ENCODE peak calls at places on chromosomes 5 and 9, in four cellular contexts. J, G, K and U are unnamed samples. For H3K27me3, the result is how much of the 10 kb centered on the place peaks cover.

GRCh38 chr5:141529002-141529401 is 40.1 kb downstream of the PCDHGC5 start:
- DNase-seq in G (no peak), J (no peak), K (no peak), U (peak)

GRCh38 chr5:127608077-127608660 is 40.7 kb upstream of the CTXN3 start:
- DNase-seq in G (no peak), K (no peak), J (no peak), U (no peak)

GRCh38 chr5:88734191-88734640 is 148.8 kb downstream of the MEF2C start:
- DNase-seq in J (no peak), G (no peak), K (peak), U (no peak)

GRCh38 chr9:4555251-4555650 is 65.0 kb downstream of the SLC1A1 start:
- DNase-seq in K (peak), G (no peak), J (no peak), U (no peak)

GRCh38 chr9:95852059-95853032 is 23.1 kb upstream of the ERCC6L2 start:
- DNase-seq in G (peak), K (no peak), J (no peak), U (no peak)

GRCh38 chr9:83920469-83920941 is 727 bp downstream of the KIF27 start:
- DNase-seq in G (peak), K (peak), J (peak), U (peak)

GRCh38 chr5:91074615-91075014 is 308.5 kb downstream of the ARRDC3 start:
- DNase-seq in J (no peak), G (peak), K (no peak), U (no peak)

GRCh38 chr5:38681024-38681805 is 124.8 kb upstream of the LIFR start:
- DNase-seq in K (no peak), J (no peak), G (no peak), U (no peak)

GRCh38 chr9:96383165-96383939 is at the start of gene SLC35D2:
- DNase-seq in G (peak), J (peak), K (no peak), U (peak)

GRCh38 chr5:35656721-35657120 is 39.1 kb downstream of the SPEF2 start:
- DNase-seq in G (no peak), K (no peak), J (peak), U (no peak)

GRCh38 chr9:33867747-33868429 is 50.9 kb downstream of the UBE2R2 start:
- DNase-seq in J (no peak), G (no peak), K (no peak), U (no peak)

GRCh38 chr5:125485003-125485641 is 738.7 kb upstream of the ZNF608 start:
- DNase-seq in K (no peak), G (peak), J (peak), U (peak)

GRCh38 chr9:127915801-127916664 is 808 bp downstream of the ST6GALNAC4 start:
- DNase-seq in G (no peak), J (no peak), K (peak), U (no peak)

GRCh38 chr5:134176523-134177196 is at the start of gene SKP1:
- DNase-seq in J (peak), K (peak), G (peak), U (peak)

GRCh38 chr9:28234899-28235277 is 661.6 kb upstream of the C9orf72 start:
- DNase-seq in J (no peak), G (peak), K (peak), U (peak)

GRCh38 chr5:158756873-158757272 is 342.8 kb downstream of the EBF1 start:
- DNase-seq in K (no peak), J (peak), G (no peak), U (no peak)

GRCh38 chr5:137470111-137470920 is 28.8 kb downstream of the SPOCK1 start:
- DNase-seq in J (no peak), K (no peak), G (peak), U (peak)

GRCh38 chr5:9549941-9550340 is 4.1 kb upstream of the SEMA5A start:
- DNase-seq in K (no peak), G (no peak), J (no peak), U (no peak)

GRCh38 chr5:56169281-56169680 is 63.8 kb downstream of the ANKRD55 start:
- DNase-seq in G (no peak), K (no peak), J (no peak), U (no peak)

GRCh38 chr5:154795235-154795596 is 40.0 kb downstream of the LARP1 start:
- DNase-seq in K (no peak), G (no peak), J (no peak), U (no peak)

GRCh38 chr9:35452481-35452880 is 37.4 kb upstream of the RUSC2 start:
- DNase-seq in J (peak), G (no peak), K (no peak), U (no peak)

GRCh38 chr9:91158946-91159345 is 202.8 kb downstream of the AUH start:
- DNase-seq in J (no peak), K (no peak), G (no peak), U (no peak)

GRCh38 chr9:135228983-135229625 is 141.6 kb downstream of the OLFM1 start:
- DNase-seq in J (no peak), G (no peak), K (no peak), U (no peak)

GRCh38 chr9:93620881-93621820 is 44.8 kb downstream of the PHF2 start:
- DNase-seq in G (no peak), J (no peak), K (no peak), U (no peak)

GRCh38 chr9:87515086-87515485 is 17.4 kb downstream of the DAPK1 start:
- DNase-seq in G (no peak), J (no peak), K (no peak), U (peak)

GRCh38 chr5:68433921-68434879 is 218.6 kb downstream of the PIK3R1 start:
- DNase-seq in K (peak), G (peak), J (no peak), U (peak)

GRCh38 chr5:133119233-133119711 is 67.5 kb downstream of the HSPA4 start:
- DNase-seq in K (no peak), J (no peak), G (no peak), U (no peak)

GRCh38 chr9:4997196-4997595 is 12.1 kb downstream of the JAK2 start:
- DNase-seq in K (no peak), J (no peak), G (no peak), U (no peak)

GRCh38 chr5:98581416-98581999 is 192.0 kb upstream of the RGMB start:
- DNase-seq in J (no peak), K (no peak), G (peak), U (no peak)

GRCh38 chr9:272251-273213 is 57.9 kb downstream of the DOCK8 start:
- DNase-seq in K (peak), G (no peak), J (no peak), U (no peak)

GRCh38 chr9:69122086-69122390 is 52.0 kb upstream of the TJP2 start:
- DNase-seq in J (peak), G (peak), K (peak), U (peak)

GRCh38 chr5:150295172-150295611 is 5.6 kb upstream of the CAMK2A start:
- DNase-seq in G (peak), J (no peak), K (no peak), U (peak)

GRCh38 chr5:138981131-138981530 is 106.0 kb upstream of the LRRTM2 start:
- DNase-seq in G (peak), J (no peak), K (no peak), U (no peak)

GRCh38 chr9:115671911-115672310 is 481.7 kb upstream of the PAPPA start:
- DNase-seq in J (no peak), K (no peak), G (no peak), U (no peak)

GRCh38 chr5:141186897-141187512 is at the start of gene PCDHB9:
- DNase-seq in J (peak), G (peak), K (peak), U (peak)

GRCh38 chr9:120855827-120856636 is 13.3 kb upstream of the PSMD5 start:
- DNase-seq in G (no peak), K (no peak), J (no peak), U (no peak)

GRCh38 chr5:178469011-178469974 is 120.9 kb downstream of the COL23A1 start:
- DNase-seq in K (no peak), J (no peak), G (no peak), U (no peak)
- TF ChIP-seq EZH2phosphoT487 in K (no peak), J (no peak), G (no peak), U (no peak)

GRCh38 chr9:112755675-112756074 is 5.1 kb downstream of the SNX30 start:
- DNase-seq in J (no peak), K (no peak), G (no peak), U (peak)

GRCh38 chr9:112752334-112753110 is 2.0 kb downstream of the SNX30 start:
- DNase-seq in G (no peak), J (no peak), K (no peak), U (no peak)

GRCh38 chr9:112755059-112755458 is 4.5 kb downstream of the SNX30 start:
- DNase-seq in G (no peak), K (no peak), J (no peak), U (no peak)

GRCh38 chr9:112753725-112754124 is 3.2 kb downstream of the SNX30 start:
- DNase-seq in J (no peak), K (no peak), G (peak), U (peak)

DNA sequence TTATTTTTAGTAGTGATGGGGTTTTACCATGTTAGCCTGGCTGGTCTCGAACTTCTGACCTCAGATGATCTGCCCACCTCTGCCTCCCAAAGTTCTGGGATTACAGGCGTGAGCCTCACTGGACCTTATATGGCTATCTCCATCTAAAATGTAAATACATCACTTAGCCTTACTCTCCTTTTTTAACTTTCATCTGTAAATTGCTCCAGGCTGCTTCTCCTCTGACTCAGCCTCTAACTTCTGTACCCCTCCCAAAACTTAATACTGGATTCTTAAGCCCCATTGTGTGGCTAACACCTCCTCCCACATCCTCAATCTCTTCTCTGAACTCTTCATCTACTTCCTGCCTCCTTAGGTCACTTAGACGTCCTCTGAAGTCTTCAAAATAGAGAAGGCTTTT is 4.0 kb downstream of the SNX30 start:
- DNase-seq in K (no peak), G (peak), J (no peak), U (no peak)
- H3K27ac ChIP-seq in K (no peak), G (peak), J (no peak), U (peak)

DNA sequence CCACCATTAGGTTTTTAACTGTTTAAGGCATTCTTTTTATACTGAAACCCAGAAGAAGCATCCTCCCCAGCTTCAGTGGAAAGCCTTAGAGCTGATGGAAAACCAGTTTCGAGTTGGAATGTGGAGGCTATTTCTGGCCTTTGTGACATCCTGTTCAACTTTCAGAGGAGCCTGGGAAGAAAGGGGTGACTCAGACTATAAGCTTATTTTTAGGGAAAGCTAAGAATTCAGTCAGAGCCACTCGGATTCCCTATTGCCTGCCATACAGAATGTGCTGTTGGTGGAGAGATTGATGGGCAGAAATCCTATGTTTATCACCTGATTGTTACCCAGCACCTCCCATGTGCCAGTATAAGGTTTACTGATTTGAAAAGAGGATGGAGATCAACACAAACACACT is 19.8 kb downstream of the PALM2AKAP2 start:
- DNase-seq in J (peak), G (peak), K (no peak), U (no peak)
- H3K27me3 ChIP-seq in J (under half), G (under half), K (under half), U (under half)

GRCh38 chr9:124045076-124045829 is 33.7 kb downstream of the LHX2 start:
- DNase-seq in J (peak), G (no peak), K (no peak), U (peak)

GRCh38 chr9:124044448-124044847 is 32.9 kb downstream of the LHX2 start:
- DNase-seq in G (no peak), K (no peak), J (no peak), U (no peak)

GRCh38 chr9:124046189-124046588 is 34.6 kb downstream of the LHX2 start:
- DNase-seq in J (no peak), G (no peak), K (no peak), U (no peak)

GRCh38 chr9:124045830-124046177 is 34.2 kb downstream of the LHX2 start:
- DNase-seq in G (no peak), K (no peak), J (no peak), U (no peak)

GRCh38 chr9:124047106-124047716 is 35.6 kb downstream of the LHX2 start:
- DNase-seq in J (no peak), G (no peak), K (no peak), U (no peak)
- TF ChIP-seq EZH2phosphoT487 in J (no peak), G (no peak), K (no peak), U (no peak)

GRCh38 chr5:16937023-16937379 is 913 bp upstream of the MYO10 start:
- DNase-seq in K (no peak), J (peak), G (peak), U (peak)
- H3K27ac ChIP-seq in K (no peak), J (no peak), G (peak), U (peak)

GRCh38 chr9:98712987-98713386 is 4.3 kb upstream of the GABBR2 start:
- DNase-seq in G (peak), K (no peak), J (no peak), U (no peak)
- H3K27me3 ChIP-seq in G (under half), K (under half), J (under half), U (half or more)

DNA sequence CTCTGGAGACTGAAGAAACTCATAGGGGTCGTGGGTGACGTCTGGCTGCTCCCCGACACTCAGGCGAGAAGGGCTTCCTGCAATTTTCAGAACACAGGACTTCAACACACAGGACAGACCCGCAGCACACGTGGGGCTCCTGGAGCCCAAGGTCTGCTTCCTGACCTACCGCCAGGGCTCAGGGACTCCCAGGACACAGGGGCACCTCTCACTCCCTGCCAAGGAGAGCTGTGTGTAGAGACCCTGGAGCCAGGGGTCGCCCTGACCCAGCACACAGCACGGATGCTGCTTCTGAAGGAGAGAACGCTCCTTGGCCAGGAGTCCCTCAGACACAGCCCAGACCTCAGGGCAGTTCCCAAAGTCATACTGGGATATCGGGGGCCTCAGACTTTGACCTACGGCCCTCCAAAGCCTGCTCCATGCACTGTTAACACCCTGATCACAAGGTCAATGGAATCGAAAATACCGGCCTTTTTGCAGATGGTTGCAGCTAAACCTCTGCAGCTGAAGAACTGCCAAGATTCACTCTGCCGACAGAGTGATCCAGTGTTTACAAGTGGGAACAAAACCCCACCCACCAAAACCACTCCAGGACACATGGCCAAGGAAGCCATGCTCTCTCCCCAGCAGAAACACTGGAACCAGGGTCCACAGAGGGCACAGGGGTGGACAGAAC is 13.8 kb upstream of the ZDHHC11 start:
- DNase-seq in K (no peak), G (no peak), J (no peak), U (no peak)
- TF ChIP-seq EZH2phosphoT487 in K (no peak), G (no peak), J (no peak), U (no peak)

GRCh38 chr5:135229679-135230132 is 169.3 kb downstream of the MACROH2A1 start:
- DNase-seq in J (no peak), G (no peak), K (no peak), U (peak)
- H3K27ac ChIP-seq in J (no peak), G (no peak), K (no peak), U (peak)

GRCh38 chr9:21555911-21556310 is 73.8 kb upstream of the IFNE start:
- DNase-seq in G (no peak), J (no peak), K (no peak), U (no peak)

GRCh38 chr9:21558627-21559401 is 76.7 kb upstream of the IFNE start:
- DNase-seq in J (peak), K (no peak), G (no peak), U (no peak)

GRCh38 chr9:21558079-21558478 is 76.0 kb upstream of the IFNE start:
- DNase-seq in G (no peak), J (no peak), K (no peak), U (no peak)

GRCh38 chr9:21556581-21557427 is 74.7 kb upstream of the IFNE start:
- DNase-seq in J (no peak), G (no peak), K (no peak), U (no peak)

DNA sequence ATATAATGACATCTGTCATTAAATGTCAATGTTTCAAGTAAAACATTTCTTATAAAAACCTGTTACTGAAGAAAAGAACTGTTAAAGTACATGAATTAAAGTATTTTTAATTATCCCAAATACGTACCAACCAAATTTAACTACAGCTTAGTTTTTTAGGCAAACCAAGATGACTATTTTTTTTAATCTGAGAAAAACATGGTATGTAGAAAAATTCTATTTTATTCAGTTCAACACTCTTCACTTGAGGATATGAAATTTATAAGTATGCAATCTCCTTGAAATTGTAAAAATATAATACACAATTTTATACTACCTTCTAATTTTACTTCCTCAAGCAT is 75.3 kb upstream of the IFNE start:
- DNase-seq in J (no peak), G (no peak), K (no peak), U (no peak)
- H3K27me3 ChIP-seq in J (under half), G (under half), K (under half), U (under half)

DNA sequence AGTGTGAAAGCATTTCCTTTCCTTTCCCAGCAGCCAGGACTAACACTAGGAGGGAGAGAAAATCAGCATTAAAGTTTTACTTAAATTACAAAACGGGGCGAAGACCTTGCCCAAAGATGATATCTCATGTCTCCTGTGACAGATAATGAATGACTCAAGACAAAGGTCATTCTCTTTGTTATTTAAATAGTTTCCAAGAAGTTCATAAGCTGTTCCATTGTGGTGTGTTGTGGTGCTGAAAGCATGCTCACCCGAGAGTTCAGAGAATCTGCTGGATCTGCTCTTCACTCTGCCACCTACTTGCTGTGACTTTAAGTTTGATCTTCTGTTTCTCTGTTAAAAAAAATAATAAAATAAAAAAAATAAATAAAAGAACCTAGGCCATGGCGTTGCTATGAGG is 265.9 kb upstream of the NR4A3 start:
- DNase-seq in J (no peak), K (no peak), G (no peak), U (no peak)
- TF ChIP-seq EZH2phosphoT487 in J (no peak), K (no peak), G (no peak), U (no peak)